ENCODE peak calls at places on chromosomes 2 and 18, in six cellular contexts. U is IMR-90, Q is lung, H is HL-60, O is HEK293T, R is amniotic epithelial cell. Z is an unnamed sample.

GRCh38 chr18:46271488-46271887 is 167.3 kb downstream of the HAUS1 start:
- DNase-seq in H (no peak), R (no peak), Q (no peak), O (no peak), U (no peak), Z (no peak)

GRCh38 chr2:2832657-2833056 is 501.6 kb upstream of the MYT1L start:
- DNase-seq in U (no peak), R (no peak), Q (no peak), H (no peak), O (no peak), Z (no peak)

GRCh38 chr2:229206548-229206947 is 64.5 kb downstream of the PID1 start:
- DNase-seq in U (no peak), O (no peak), Q (no peak), H (no peak), R (no peak), Z (no peak)

GRCh38 chr2:170425291-170425751 is 247.4 kb downstream of the MYO3B start:
- DNase-seq in R (peak), U (peak), H (no peak), Q (no peak), O (no peak), Z (peak)

GRCh38 chr2:45469314-45470099 is 141.6 kb downstream of the SRBD1 start:
- DNase-seq in Q (no peak), U (no peak), H (no peak), R (peak), O (no peak), Z (peak)

GRCh38 chr2:193303464-193303863 is 1108.7 kb upstream of the TMEFF2 start:
- DNase-seq in R (no peak), U (no peak), O (no peak), Q (no peak), H (no peak), Z (no peak)

GRCh38 chr2:108115868-108116267 is 123.9 kb upstream of the SULT1C3 start:
- DNase-seq in U (no peak), H (no peak), O (no peak), R (no peak), Q (no peak), Z (no peak)

GRCh38 chr2:187233811-187234210 is 214.2 kb downstream of the CALCRL start:
- DNase-seq in O (no peak), H (no peak), R (peak), U (no peak), Q (no peak), Z (peak)

GRCh38 chr2:130882111-130882510 is 45.4 kb downstream of the ARHGEF4 start:
- DNase-seq in O (no peak), U (no peak), R (no peak), H (no peak), Q (no peak), Z (no peak)

GRCh38 chr2:203328735-203329549 is 748 bp downstream of the ABI2 start:
- DNase-seq in R (peak), U (peak), Q (peak), H (no peak), O (peak), Z (peak)

GRCh38 chr18:22524783-22525182 is 107.1 kb upstream of the CTAGE1 start:
- DNase-seq in H (no peak), R (no peak), Q (no peak), U (peak), O (no peak), Z (no peak)

GRCh38 chr18:6653880-6654279 is 75.6 kb upstream of the ARHGAP28 start:
- DNase-seq in R (no peak), Q (no peak), U (no peak), H (no peak), O (no peak), Z (no peak)

GRCh38 chr2:239326831-239327535 is 73.8 kb downstream of the HDAC4 start:
- DNase-seq in R (peak), O (no peak), H (peak), Q (no peak), U (peak), Z (peak)

GRCh38 chr2:69667805-69668382 is 24.4 kb upstream of the AAK1 start:
- DNase-seq in O (no peak), U (peak), R (peak), Q (no peak), H (no peak), Z (peak)

GRCh38 chr2:81266106-81266505 is 961.6 kb upstream of the LRRTM1 start:
- DNase-seq in R (no peak), U (no peak), Q (no peak), O (no peak), H (no peak), Z (no peak)

GRCh38 chr18:2028986-2029385 is 542.3 kb downstream of the METTL4 start:
- DNase-seq in H (no peak), O (no peak), Q (no peak), R (no peak), U (no peak), Z (no peak)

GRCh38 chr2:29425866-29426265 is 310.7 kb downstream of the CLIP4 start:
- DNase-seq in O (no peak), U (no peak), Q (no peak), H (no peak), R (no peak), Z (peak)

GRCh38 chr2:180657054-180657453 is 323.4 kb upstream of the UBE2E3 start:
- DNase-seq in O (no peak), Q (no peak), U (peak), H (no peak), R (peak), Z (peak)

GRCh38 chr18:77140030-77140429 is 7.4 kb upstream of the MBP start:
- DNase-seq in Q (no peak), U (no peak), H (peak), O (no peak), R (no peak), Z (no peak)

GRCh38 chr18:21110667-21111350 is 804 bp downstream of the ROCK1 start:
- DNase-seq in H (peak), U (peak), O (peak), Q (peak), R (peak), Z (peak)

GRCh38 chr2:28557389-28558119 is 61.7 kb downstream of the PLB1 start:
- DNase-seq in Q (no peak), O (no peak), R (peak), U (no peak), H (peak), Z (no peak)

GRCh38 chr2:220068877-220069276 is 441.4 kb downstream of the SLC4A3 start:
- DNase-seq in H (no peak), U (no peak), Q (no peak), R (peak), O (no peak), Z (peak)

GRCh38 chr18:44465337-44465736 is 215.4 kb upstream of the SETBP1 start:
- DNase-seq in O (no peak), R (no peak), Q (no peak), U (no peak), H (no peak), Z (no peak)

GRCh38 chr2:130796280-130796679 is 40.4 kb upstream of the ARHGEF4 start:
- DNase-seq in U (no peak), Q (no peak), R (no peak), O (no peak), H (no peak), Z (no peak)

GRCh38 chr2:109247340-109247739 is 118.3 kb downstream of the SH3RF3 start:
- DNase-seq in O (no peak), U (no peak), Q (no peak), H (no peak), R (no peak), Z (no peak)

GRCh38 chr2:25844089-25844488 is 34.2 kb downstream of the ASXL2 start:
- DNase-seq in R (peak), O (no peak), H (no peak), U (peak), Q (no peak), Z (peak)

GRCh38 chr2:197205590-197206215 is 104.9 kb downstream of the ANKRD44 start:
- DNase-seq in R (no peak), Q (no peak), O (no peak), U (no peak), H (peak), Z (no peak)

GRCh38 chr2:85889648-85890281 is 975 bp upstream of the ST3GAL5 start:
- DNase-seq in H (no peak), Q (peak), U (no peak), R (no peak), O (no peak), Z (no peak)

GRCh38 chr18:51092097-51092496 is 62.1 kb downstream of the SMAD4 start:
- DNase-seq in H (no peak), R (no peak), U (no peak), O (no peak), Q (no peak), Z (no peak)

GRCh38 chr2:233217892-233218377 is 33.5 kb upstream of the ATG16L1 start:
- DNase-seq in H (peak), Q (no peak), U (no peak), R (peak), O (no peak), Z (peak)

GRCh38 chr2:99380376-99381010 is 43.3 kb downstream of the EIF5B start:
- DNase-seq in H (no peak), R (no peak), Q (no peak), U (no peak), O (no peak), Z (no peak)

GRCh38 chr2:202494300-202494699 is 118.2 kb downstream of the BMPR2 start:
- DNase-seq in O (peak), Q (no peak), H (no peak), R (peak), U (peak), Z (peak)

GRCh38 chr2:160576054-160576499 is 82.5 kb upstream of the RBMS1 start:
- DNase-seq in O (no peak), R (no peak), Q (no peak), H (no peak), U (peak), Z (peak)

GRCh38 chr2:162917626-162918025 is 79.1 kb upstream of the KCNH7 start:
- DNase-seq in R (peak), U (no peak), H (peak), O (no peak), Q (no peak), Z (no peak)

GRCh38 chr2:16060936-16061338 is 120.6 kb downstream of the MYCN start:
- DNase-seq in R (no peak), O (no peak), U (no peak), Q (no peak), H (no peak), Z (no peak)

GRCh38 chr18:13369756-13370510 is 151.4 kb downstream of the LDLRAD4 start:
- DNase-seq in Q (no peak), H (no peak), U (no peak), R (peak), O (no peak), Z (peak)

GRCh38 chr18:3619222-3619621 is 169.2 kb downstream of the TGIF1 start:
- DNase-seq in Q (no peak), U (no peak), R (no peak), H (no peak), O (no peak), Z (no peak)

GRCh38 chr2:17979707-17980106 is 101.2 kb downstream of the KCNS3 start:
- DNase-seq in R (peak), Q (no peak), O (no peak), U (peak), H (no peak), Z (peak)

GRCh38 chr18:65523461-65523860 is 227.4 kb upstream of the CDH7 start:
- DNase-seq in Q (no peak), O (no peak), U (no peak), R (no peak), H (no peak), Z (no peak)